ENCODE peak calls at places on chromosomes 13 and 19, in ten cellular contexts. One of them, this sample, is unnamed.

GRCh38 chr19:43784981-43785808 is 4.4 kb upstream of the KCNN4 start:
- DNase-seq in WTC11: peak; percentile 63
- DNase-seq in nephron progenitor cell: peak; percentile 61
- DNase-seq in breast epithelium: no peak
- DNase-seq in activated CD4-positive, alpha-beta memory T cell treated with anti-CD3 and anti-CD28 coated beads, Interleukin-2, amount 10 ng/mL, durations not matched to agents 7 days and 5 days: peak; percentile 65
- DNase-seq in Calu3: peak; percentile 81
- DNase-seq in AG08395: peak; percentile 76
- DNase-seq in aorta: peak; percentile 70
- DNase-seq in esophagus squamous epithelium: no peak
- DNase-seq in B cell: peak; percentile 59
- DNase-seq in this sample: no peak

GRCh38 chr13:29472317-29472961 is 123.0 kb downstream of the SLC7A1 start:
- DNase-seq in WTC11: peak; percentile 68
- DNase-seq in nephron progenitor cell: peak; percentile 71
- DNase-seq in breast epithelium: no peak
- DNase-seq in activated CD4-positive, alpha-beta memory T cell treated with anti-CD3 and anti-CD28 coated beads, Interleukin-2, amount 10 ng/mL, durations not matched to agents 7 days and 5 days: peak; percentile 59
- DNase-seq in Calu3: peak; percentile 64
- DNase-seq in AG08395: peak; percentile 69
- DNase-seq in aorta: peak; percentile 62
- DNase-seq in esophagus squamous epithelium: no peak
- DNase-seq in B cell: peak; percentile 58
- DNase-seq in this sample: no peak

GRCh38 chr13:36992362-36992761 is 6.8 kb downstream of the ALG5 start:
- DNase-seq in WTC11: no peak
- DNase-seq in nephron progenitor cell: no peak
- DNase-seq in breast epithelium: no peak
- DNase-seq in activated CD4-positive, alpha-beta memory T cell treated with anti-CD3 and anti-CD28 coated beads, Interleukin-2, amount 10 ng/mL, durations not matched to agents 7 days and 5 days: no peak
- DNase-seq in Calu3: no peak
- DNase-seq in AG08395: no peak
- DNase-seq in aorta: no peak
- DNase-seq in esophagus squamous epithelium: no peak
- DNase-seq in B cell: no peak
- DNase-seq in this sample: no peak

GRCh38 chr13:75319244-75319643 is 162.7 kb downstream of the TBC1D4 start:
- DNase-seq in WTC11: no peak
- DNase-seq in nephron progenitor cell: no peak
- DNase-seq in breast epithelium: no peak
- DNase-seq in activated CD4-positive, alpha-beta memory T cell treated with anti-CD3 and anti-CD28 coated beads, Interleukin-2, amount 10 ng/mL, durations not matched to agents 7 days and 5 days: no peak
- DNase-seq in Calu3: no peak
- DNase-seq in AG08395: peak; percentile 20
- DNase-seq in aorta: no peak
- DNase-seq in esophagus squamous epithelium: no peak
- DNase-seq in B cell: no peak
- DNase-seq in this sample: no peak

GRCh38 chr19:52946322-52947310 is 16.1 kb downstream of the ZNF816 start:
- DNase-seq in WTC11: peak; percentile 99
- DNase-seq in nephron progenitor cell: peak; percentile 43
- DNase-seq in breast epithelium: no peak
- DNase-seq in activated CD4-positive, alpha-beta memory T cell treated with anti-CD3 and anti-CD28 coated beads, Interleukin-2, amount 10 ng/mL, durations not matched to agents 7 days and 5 days: no peak
- DNase-seq in Calu3: no peak
- DNase-seq in AG08395: no peak
- DNase-seq in aorta: no peak
- DNase-seq in esophagus squamous epithelium: no peak
- DNase-seq in B cell: no peak
- DNase-seq in this sample: no peak

GRCh38 chr19:39308531-39309304 is 11.9 kb downstream of the LRFN1 start:
- DNase-seq in WTC11: peak; percentile 92
- DNase-seq in nephron progenitor cell: peak; percentile 61
- DNase-seq in breast epithelium: no peak
- DNase-seq in activated CD4-positive, alpha-beta memory T cell treated with anti-CD3 and anti-CD28 coated beads, Interleukin-2, amount 10 ng/mL, durations not matched to agents 7 days and 5 days: no peak
- DNase-seq in Calu3: no peak
- DNase-seq in AG08395: no peak
- DNase-seq in aorta: peak; percentile 16
- DNase-seq in esophagus squamous epithelium: no peak
- DNase-seq in B cell: no peak
- DNase-seq in this sample: no peak

GRCh38 chr19:43430142-43430710 is 15.5 kb downstream of the TEX101 start:
- DNase-seq in WTC11: peak; percentile 57
- DNase-seq in nephron progenitor cell: no peak
- DNase-seq in breast epithelium: no peak
- DNase-seq in activated CD4-positive, alpha-beta memory T cell treated with anti-CD3 and anti-CD28 coated beads, Interleukin-2, amount 10 ng/mL, durations not matched to agents 7 days and 5 days: no peak
- DNase-seq in Calu3: peak; percentile 75
- DNase-seq in AG08395: no peak
- DNase-seq in aorta: no peak
- DNase-seq in esophagus squamous epithelium: no peak
- DNase-seq in B cell: no peak
- DNase-seq in this sample: no peak

GRCh38 chr19:3448616-3449334 is 31.6 kb downstream of the SMIM24 start:
- DNase-seq in WTC11: no peak
- DNase-seq in nephron progenitor cell: no peak
- DNase-seq in breast epithelium: no peak
- DNase-seq in activated CD4-positive, alpha-beta memory T cell treated with anti-CD3 and anti-CD28 coated beads, Interleukin-2, amount 10 ng/mL, durations not matched to agents 7 days and 5 days: no peak
- DNase-seq in Calu3: no peak
- DNase-seq in AG08395: no peak
- DNase-seq in aorta: no peak
- DNase-seq in esophagus squamous epithelium: no peak
- DNase-seq in B cell: no peak
- DNase-seq in this sample: no peak

GRCh38 chr13:112449545-112449930 is 73.4 kb downstream of the SPACA7 start:
- DNase-seq in WTC11: no peak
- DNase-seq in nephron progenitor cell: no peak
- DNase-seq in breast epithelium: no peak
- DNase-seq in activated CD4-positive, alpha-beta memory T cell treated with anti-CD3 and anti-CD28 coated beads, Interleukin-2, amount 10 ng/mL, durations not matched to agents 7 days and 5 days: peak; percentile 2
- DNase-seq in Calu3: no peak
- DNase-seq in AG08395: no peak
- DNase-seq in aorta: no peak
- DNase-seq in esophagus squamous epithelium: no peak
- DNase-seq in B cell: no peak
- DNase-seq in this sample: no peak

GRCh38 chr19:13557756-13558398 is 51.6 kb upstream of the CACNA1A start:
- DNase-seq in WTC11: peak; percentile 58
- DNase-seq in nephron progenitor cell: no peak
- DNase-seq in breast epithelium: no peak
- DNase-seq in activated CD4-positive, alpha-beta memory T cell treated with anti-CD3 and anti-CD28 coated beads, Interleukin-2, amount 10 ng/mL, durations not matched to agents 7 days and 5 days: no peak
- DNase-seq in Calu3: peak; percentile 13
- DNase-seq in AG08395: no peak
- DNase-seq in aorta: no peak
- DNase-seq in esophagus squamous epithelium: no peak
- DNase-seq in B cell: no peak
- DNase-seq in this sample: no peak

GRCh38 chr13:99796175-99796819 is 175.3 kb downstream of the ZIC5 start:
- DNase-seq in WTC11: peak; percentile 72
- DNase-seq in nephron progenitor cell: peak; percentile 85
- DNase-seq in breast epithelium: no peak
- DNase-seq in activated CD4-positive, alpha-beta memory T cell treated with anti-CD3 and anti-CD28 coated beads, Interleukin-2, amount 10 ng/mL, durations not matched to agents 7 days and 5 days: peak; percentile 46
- DNase-seq in Calu3: peak; percentile 0
- DNase-seq in AG08395: peak; percentile 19
- DNase-seq in aorta: no peak
- DNase-seq in esophagus squamous epithelium: no peak
- DNase-seq in B cell: no peak
- DNase-seq in this sample: no peak

GRCh38 chr13:23724196-23724970 is 154.2 kb downstream of the TNFRSF19 start:
- DNase-seq in WTC11: no peak
- DNase-seq in nephron progenitor cell: no peak
- DNase-seq in breast epithelium: no peak
- DNase-seq in activated CD4-positive, alpha-beta memory T cell treated with anti-CD3 and anti-CD28 coated beads, Interleukin-2, amount 10 ng/mL, durations not matched to agents 7 days and 5 days: no peak
- DNase-seq in Calu3: no peak
- DNase-seq in AG08395: peak; percentile 17
- DNase-seq in aorta: no peak
- DNase-seq in esophagus squamous epithelium: no peak
- DNase-seq in B cell: no peak
- DNase-seq in this sample: no peak

GRCh38 chr19:30559446-30559845 is 187.3 kb downstream of the ZNF536 start:
- DNase-seq in WTC11: no peak
- DNase-seq in nephron progenitor cell: no peak
- DNase-seq in breast epithelium: no peak
- DNase-seq in activated CD4-positive, alpha-beta memory T cell treated with anti-CD3 and anti-CD28 coated beads, Interleukin-2, amount 10 ng/mL, durations not matched to agents 7 days and 5 days: no peak
- DNase-seq in Calu3: no peak
- DNase-seq in AG08395: no peak
- DNase-seq in aorta: no peak
- DNase-seq in esophagus squamous epithelium: no peak
- DNase-seq in B cell: no peak
- DNase-seq in this sample: no peak

GRCh38 chr13:74316531-74316930 is 182.3 kb upstream of the KLF12 start:
- DNase-seq in WTC11: no peak
- DNase-seq in nephron progenitor cell: no peak
- DNase-seq in breast epithelium: no peak
- DNase-seq in activated CD4-positive, alpha-beta memory T cell treated with anti-CD3 and anti-CD28 coated beads, Interleukin-2, amount 10 ng/mL, durations not matched to agents 7 days and 5 days: no peak
- DNase-seq in Calu3: no peak
- DNase-seq in AG08395: no peak
- DNase-seq in aorta: no peak
- DNase-seq in esophagus squamous epithelium: no peak
- DNase-seq in B cell: no peak
- DNase-seq in this sample: no peak

GRCh38 chr13:48642061-48642460 is 11.7 kb upstream of the CYSLTR2 start:
- DNase-seq in WTC11: no peak
- DNase-seq in nephron progenitor cell: no peak
- DNase-seq in breast epithelium: no peak
- DNase-seq in activated CD4-positive, alpha-beta memory T cell treated with anti-CD3 and anti-CD28 coated beads, Interleukin-2, amount 10 ng/mL, durations not matched to agents 7 days and 5 days: no peak
- DNase-seq in Calu3: no peak
- DNase-seq in AG08395: no peak
- DNase-seq in aorta: no peak
- DNase-seq in esophagus squamous epithelium: no peak
- DNase-seq in B cell: no peak
- DNase-seq in this sample: no peak

GRCh38 chr13:105329359-105329758 is 1206.1 kb downstream of the EFNB2 start:
- DNase-seq in WTC11: no peak
- DNase-seq in nephron progenitor cell: no peak
- DNase-seq in breast epithelium: no peak
- DNase-seq in activated CD4-positive, alpha-beta memory T cell treated with anti-CD3 and anti-CD28 coated beads, Interleukin-2, amount 10 ng/mL, durations not matched to agents 7 days and 5 days: no peak
- DNase-seq in Calu3: no peak
- DNase-seq in AG08395: no peak
- DNase-seq in aorta: no peak
- DNase-seq in esophagus squamous epithelium: no peak
- DNase-seq in B cell: no peak
- DNase-seq in this sample: no peak

GRCh38 chr19:30054210-30054609 is 112.2 kb downstream of the URI1 start:
- DNase-seq in WTC11: no peak
- DNase-seq in nephron progenitor cell: no peak
- DNase-seq in breast epithelium: no peak
- DNase-seq in activated CD4-positive, alpha-beta memory T cell treated with anti-CD3 and anti-CD28 coated beads, Interleukin-2, amount 10 ng/mL, durations not matched to agents 7 days and 5 days: no peak
- DNase-seq in Calu3: no peak
- DNase-seq in AG08395: no peak
- DNase-seq in aorta: no peak
- DNase-seq in esophagus squamous epithelium: no peak
- DNase-seq in B cell: no peak
- DNase-seq in this sample: no peak

This sample was measured in Right ventricle myocardium inferior.